ENCODE peak calls at places on chromosomes 13 and 19, in five cellular contexts. One of them, this sample, is unnamed.
A peak's percentile ranks its signal among the peaks of the same experiment; 100 is the strongest.

GRCh38 chr19:7395360-7395781 is 46.6 kb downstream of the ARHGEF18 start:
- DNase-seq in AG20443: peak; percentile 24
- DNase-seq in activated CD8-positive, alpha-beta memory T cell treated with anti-CD3 and anti-CD28 coated beads for 48 hours: no peak
- DNase-seq in stimulated activated CD4-positive, alpha-beta T cell treated with anti-CD3 and anti-CD28 coated beads, TNF-alpha, amount 100 ng/mL, for 48 hours: no peak
- DNase-seq in amniotic epithelial cell: no peak
- DNase-seq in this sample: no peak

GRCh38 chr13:101648766-101649489 is 196.5 kb downstream of the ITGBL1 start:
- DNase-seq in AG20443: no peak
- DNase-seq in activated CD8-positive, alpha-beta memory T cell treated with anti-CD3 and anti-CD28 coated beads for 48 hours: no peak
- DNase-seq in stimulated activated CD4-positive, alpha-beta T cell treated with anti-CD3 and anti-CD28 coated beads, TNF-alpha, amount 100 ng/mL, for 48 hours: no peak
- DNase-seq in amniotic epithelial cell: no peak
- DNase-seq in this sample: no peak

GRCh38 chr19:51742736-51743288 is 8.9 kb downstream of the FPR1 start:
- DNase-seq in AG20443: peak; percentile 59
- DNase-seq in activated CD8-positive, alpha-beta memory T cell treated with anti-CD3 and anti-CD28 coated beads for 48 hours: no peak
- DNase-seq in stimulated activated CD4-positive, alpha-beta T cell treated with anti-CD3 and anti-CD28 coated beads, TNF-alpha, amount 100 ng/mL, for 48 hours: no peak
- DNase-seq in amniotic epithelial cell: peak; percentile 98
- DNase-seq in this sample: no peak

GRCh38 chr19:38284422-38284821 is 19.6 kb upstream of the C19orf33 start:
- DNase-seq in AG20443: no peak
- DNase-seq in activated CD8-positive, alpha-beta memory T cell treated with anti-CD3 and anti-CD28 coated beads for 48 hours: no peak
- DNase-seq in stimulated activated CD4-positive, alpha-beta T cell treated with anti-CD3 and anti-CD28 coated beads, TNF-alpha, amount 100 ng/mL, for 48 hours: no peak
- DNase-seq in amniotic epithelial cell: no peak
- DNase-seq in this sample: no peak

GRCh38 chr19:1000095-1000494 is at the start of gene GRIN3B:
- DNase-seq in AG20443: peak; percentile 84
- DNase-seq in activated CD8-positive, alpha-beta memory T cell treated with anti-CD3 and anti-CD28 coated beads for 48 hours: peak; percentile 44
- DNase-seq in stimulated activated CD4-positive, alpha-beta T cell treated with anti-CD3 and anti-CD28 coated beads, TNF-alpha, amount 100 ng/mL, for 48 hours: peak; percentile 58
- DNase-seq in amniotic epithelial cell: peak; percentile 21
- DNase-seq in this sample: no peak

GRCh38 chr19:41452584-41453275 is 9.8 kb downstream of the ERICH4 start:
- DNase-seq in AG20443: no peak
- DNase-seq in activated CD8-positive, alpha-beta memory T cell treated with anti-CD3 and anti-CD28 coated beads for 48 hours: no peak
- DNase-seq in stimulated activated CD4-positive, alpha-beta T cell treated with anti-CD3 and anti-CD28 coated beads, TNF-alpha, amount 100 ng/mL, for 48 hours: no peak
- DNase-seq in amniotic epithelial cell: no peak
- DNase-seq in this sample: no peak

GRCh38 chr13:78121459-78122348 is 203.1 kb upstream of the EDNRB start:
- DNase-seq in AG20443: peak; percentile 45
- DNase-seq in activated CD8-positive, alpha-beta memory T cell treated with anti-CD3 and anti-CD28 coated beads for 48 hours: no peak
- DNase-seq in stimulated activated CD4-positive, alpha-beta T cell treated with anti-CD3 and anti-CD28 coated beads, TNF-alpha, amount 100 ng/mL, for 48 hours: peak; percentile 9
- DNase-seq in amniotic epithelial cell: peak; percentile 46
- DNase-seq in this sample: no peak

GRCh38 chr13:112992931-112993700 is 24.1 kb downstream of the MCF2L start:
- DNase-seq in AG20443: no peak
- DNase-seq in activated CD8-positive, alpha-beta memory T cell treated with anti-CD3 and anti-CD28 coated beads for 48 hours: no peak
- DNase-seq in stimulated activated CD4-positive, alpha-beta T cell treated with anti-CD3 and anti-CD28 coated beads, TNF-alpha, amount 100 ng/mL, for 48 hours: no peak
- DNase-seq in amniotic epithelial cell: no peak
- DNase-seq in this sample: no peak

GRCh38 chr13:99816321-99816720 is 155.2 kb downstream of the ZIC5 start:
- DNase-seq in AG20443: no peak
- DNase-seq in activated CD8-positive, alpha-beta memory T cell treated with anti-CD3 and anti-CD28 coated beads for 48 hours: no peak
- DNase-seq in stimulated activated CD4-positive, alpha-beta T cell treated with anti-CD3 and anti-CD28 coated beads, TNF-alpha, amount 100 ng/mL, for 48 hours: no peak
- DNase-seq in amniotic epithelial cell: no peak
- DNase-seq in this sample: no peak

GRCh38 chr13:112774448-112774792 is 84.6 kb downstream of the ATP11A start:
- DNase-seq in AG20443: no peak
- DNase-seq in activated CD8-positive, alpha-beta memory T cell treated with anti-CD3 and anti-CD28 coated beads for 48 hours: no peak
- DNase-seq in stimulated activated CD4-positive, alpha-beta T cell treated with anti-CD3 and anti-CD28 coated beads, TNF-alpha, amount 100 ng/mL, for 48 hours: no peak
- DNase-seq in amniotic epithelial cell: no peak
- DNase-seq in this sample: no peak

GRCh38 chr13:65378943-65379519 is 1851.1 kb downstream of the PCDH9 start:
- DNase-seq in AG20443: no peak
- DNase-seq in activated CD8-positive, alpha-beta memory T cell treated with anti-CD3 and anti-CD28 coated beads for 48 hours: no peak
- DNase-seq in stimulated activated CD4-positive, alpha-beta T cell treated with anti-CD3 and anti-CD28 coated beads, TNF-alpha, amount 100 ng/mL, for 48 hours: no peak
- DNase-seq in amniotic epithelial cell: peak; percentile 63
- DNase-seq in this sample: no peak

GRCh38 chr13:82370306-82370705 is 1512.0 kb downstream of the SLITRK1 start:
- DNase-seq in AG20443: no peak
- DNase-seq in activated CD8-positive, alpha-beta memory T cell treated with anti-CD3 and anti-CD28 coated beads for 48 hours: no peak
- DNase-seq in stimulated activated CD4-positive, alpha-beta T cell treated with anti-CD3 and anti-CD28 coated beads, TNF-alpha, amount 100 ng/mL, for 48 hours: no peak
- DNase-seq in amniotic epithelial cell: no peak
- DNase-seq in this sample: no peak

GRCh38 chr19:46287585-46287984 is 9.3 kb upstream of the HIF3A start:
- DNase-seq in AG20443: no peak
- DNase-seq in activated CD8-positive, alpha-beta memory T cell treated with anti-CD3 and anti-CD28 coated beads for 48 hours: no peak
- DNase-seq in stimulated activated CD4-positive, alpha-beta T cell treated with anti-CD3 and anti-CD28 coated beads, TNF-alpha, amount 100 ng/mL, for 48 hours: no peak
- DNase-seq in amniotic epithelial cell: peak; percentile 61
- DNase-seq in this sample: no peak

GRCh38 chr19:41869374-41869955 is 7.6 kb upstream of the CD79A start:
- DNase-seq in AG20443: no peak
- DNase-seq in activated CD8-positive, alpha-beta memory T cell treated with anti-CD3 and anti-CD28 coated beads for 48 hours: no peak
- DNase-seq in stimulated activated CD4-positive, alpha-beta T cell treated with anti-CD3 and anti-CD28 coated beads, TNF-alpha, amount 100 ng/mL, for 48 hours: no peak
- DNase-seq in amniotic epithelial cell: no peak
- DNase-seq in this sample: no peak

GRCh38 chr13:98919566-98919965 is 58.3 kb downstream of the DOCK9 start:
- DNase-seq in AG20443: no peak
- DNase-seq in activated CD8-positive, alpha-beta memory T cell treated with anti-CD3 and anti-CD28 coated beads for 48 hours: no peak
- DNase-seq in stimulated activated CD4-positive, alpha-beta T cell treated with anti-CD3 and anti-CD28 coated beads, TNF-alpha, amount 100 ng/mL, for 48 hours: no peak
- DNase-seq in amniotic epithelial cell: no peak
- DNase-seq in this sample: no peak

GRCh38 chr19:42424345-42424707 is 2.9 kb downstream of the LIPE start:
- DNase-seq in AG20443: no peak
- DNase-seq in activated CD8-positive, alpha-beta memory T cell treated with anti-CD3 and anti-CD28 coated beads for 48 hours: no peak
- DNase-seq in stimulated activated CD4-positive, alpha-beta T cell treated with anti-CD3 and anti-CD28 coated beads, TNF-alpha, amount 100 ng/mL, for 48 hours: no peak
- DNase-seq in amniotic epithelial cell: peak; percentile 16
- DNase-seq in this sample: no peak